ENCODE peak calls at places on chromosome 14, in ten cellular contexts. P is GM12864; D is stimulated activated CD8-positive, alpha-beta memory T cell treated with anti-CD3 and anti-CD28 coated beads, Interleukin-7, amount 100 ng/mL, for 1 hour; M is NCI-H2081; K is astrocyte of the spinal cord; U is astrocyte of the cerebellum; W is CD8-positive, alpha-beta memory T cell; L is fibroblast of mammary gland; Y is T-helper 2 cell; G is CD8-positive, alpha-beta T cell. N is an unnamed sample.

GRCh38 chr14:105131241-105131640 is 37.3 kb downstream of the JAG2 start:
- DNase-seq in P (no peak), D (no peak), M (no peak), K (peak), U (no peak), W (no peak), L (no peak), Y (no peak), G (no peak), N (no peak)

GRCh38 chr14:95463173-95463901 is 53.1 kb downstream of the SYNE3 start:
- DNase-seq in P (no peak), D (no peak), M (peak), K (no peak), U (no peak), W (peak), L (no peak), Y (no peak), G (peak), N (no peak)

GRCh38 chr14:22002860-22003284 is 329.3 kb upstream of the OR4E1 start:
- DNase-seq in P (no peak), D (peak), M (no peak), K (no peak), U (no peak), W (peak), L (no peak), Y (peak), G (peak), N (no peak)

GRCh38 chr14:61860294-61860918 is 98.2 kb downstream of the SNAPC1 start:
- DNase-seq in P (peak), D (peak), M (peak), K (peak), U (peak), W (peak), L (peak), Y (no peak), G (peak), N (no peak)

GRCh38 chr14:73240816-73241480 is 3.6 kb downstream of the PAPLN start:
- DNase-seq in P (no peak), D (no peak), M (no peak), K (no peak), U (no peak), W (no peak), L (no peak), Y (no peak), G (no peak), N (peak)

GRCh38 chr14:71165121-71165574 is 257.9 kb downstream of the PCNX1 start:
- DNase-seq in P (no peak), D (no peak), M (no peak), K (no peak), U (no peak), W (no peak), L (no peak), Y (no peak), G (no peak), N (no peak)

GRCh38 chr14:96260341-96260821 is 4.4 kb downstream of the BDKRB1 start:
- DNase-seq in P (no peak), D (no peak), M (no peak), K (no peak), U (no peak), W (no peak), L (peak), Y (no peak), G (no peak), N (no peak)

GRCh38 chr14:100629696-100630095 is 42.5 kb upstream of the BEGAIN start:
- DNase-seq in P (no peak), D (no peak), M (no peak), K (peak), U (peak), W (peak), L (no peak), Y (no peak), G (no peak), N (no peak)

GRCh38 chr14:60311417-60311816 is 62.4 kb downstream of the PPM1A start:
- DNase-seq in P (no peak), D (no peak), M (peak), K (peak), U (peak), W (no peak), L (peak), Y (no peak), G (no peak), N (no peak)

GRCh38 chr14:23103581-23103980 is 1.2 kb downstream of the CIROP start:
- DNase-seq in P (no peak), D (no peak), M (no peak), K (no peak), U (no peak), W (no peak), L (no peak), Y (no peak), G (no peak), N (no peak)

GRCh38 chr14:106277503-106277902 is 751.1 kb downstream of the TMEM121 start:
- DNase-seq in P (no peak), D (no peak), M (no peak), K (no peak), U (no peak), W (no peak), L (no peak), Y (no peak), G (no peak), N (no peak)

GRCh38 chr14:51370758-51371386 is 130.8 kb downstream of the TMX1 start:
- DNase-seq in P (no peak), D (no peak), M (no peak), K (no peak), U (no peak), W (no peak), L (peak), Y (no peak), G (no peak), N (no peak)

GRCh38 chr14:21075719-21076437 is 5.8 kb downstream of the ARHGEF40 start:
- DNase-seq in P (no peak), D (no peak), M (no peak), K (no peak), U (no peak), W (no peak), L (no peak), Y (no peak), G (no peak), N (no peak)

GRCh38 chr14:90354551-90355298 is 23.0 kb upstream of the NRDE2 start:
- DNase-seq in P (no peak), D (no peak), M (no peak), K (no peak), U (no peak), W (no peak), L (peak), Y (no peak), G (no peak), N (no peak)

GRCh38 chr14:55965851-55966250 is 152.4 kb upstream of the PELI2 start:
- DNase-seq in P (no peak), D (no peak), M (no peak), K (no peak), U (peak), W (no peak), L (no peak), Y (no peak), G (no peak), N (no peak)

GRCh38 chr14:105476937-105477658 is 2.5 kb downstream of the CRIP2 start:
- DNase-seq in P (no peak), D (no peak), M (peak), K (no peak), U (no peak), W (no peak), L (no peak), Y (no peak), G (no peak), N (no peak)

GRCh38 chr14:97697772-97698171 is 900.6 kb downstream of the VRK1 start:
- DNase-seq in P (no peak), D (no peak), M (no peak), K (no peak), U (no peak), W (peak), L (no peak), Y (no peak), G (no peak), N (no peak)

GRCh38 chr14:37668646-37669045 is 73.2 kb downstream of the TTC6 start:
- DNase-seq in P (no peak), D (no peak), M (no peak), K (peak), U (no peak), W (no peak), L (no peak), Y (no peak), G (no peak), N (no peak)

GRCh38 chr14:94615823-94616570 is 3.8 kb downstream of the SERPINA3 start:
- DNase-seq in P (no peak), D (no peak), M (no peak), K (no peak), U (no peak), W (no peak), L (no peak), Y (no peak), G (no peak), N (no peak)

N was measured in SIG-M5.